ENCODE peak calls at places on chromosomes 1 and 21, in six cellular contexts. C is BE2C, E is astrocyte of the spinal cord, A is B cell, N is stomach, T is neural crest cell. Y is an unnamed sample.

GRCh38 chr1:103197266-103197665 is 88.9 kb upstream of the COL11A1 start:
- DNase-seq in E (peak; percentile 72), A (no peak), C (no peak), T (no peak), N (no peak), Y (no peak)

GRCh38 chr1:8922962-8923361 is 22.7 kb upstream of the CA6 start:
- DNase-seq in N (no peak), E (no peak), A (no peak), T (no peak), C (no peak), Y (peak; percentile 45)

GRCh38 chr1:83999316-83999819 is 436 bp upstream of the TTLL7 start:
- DNase-seq in C (peak; percentile 76), E (peak; percentile 85), N (peak; percentile 78), A (no peak), T (no peak), Y (peak; percentile 73)

GRCh38 chr1:66182551-66183178 is 351.3 kb upstream of the SGIP1 start:
- DNase-seq in A (no peak), N (no peak), C (peak; percentile 40), E (peak; percentile 76), T (no peak), Y (peak; percentile 70)

GRCh38 chr1:67766117-67766978 is 66.9 kb downstream of the GNG12 start:
- DNase-seq in N (peak; percentile 34), E (peak; percentile 88), C (peak; percentile 40), T (peak; percentile 69), A (peak; percentile 50), Y (peak; percentile 56)

GRCh38 chr1:150559627-150560010 is 10.4 kb downstream of the ADAMTSL4 start:
- DNase-seq in T (no peak), A (no peak), C (no peak), N (no peak), E (no peak), Y (no peak)

GRCh38 chr1:239717097-239718051 is 331.0 kb downstream of the CHRM3 start:
- DNase-seq in N (no peak), A (no peak), E (no peak), T (no peak), C (no peak), Y (no peak)

GRCh38 chr1:182642461-182642860 is 38.3 kb upstream of the RGS16 start:
- DNase-seq in T (no peak), N (no peak), C (no peak), A (no peak), E (no peak), Y (no peak)

GRCh38 chr1:113675299-113675698 is 84.0 kb downstream of the PHTF1 start:
- DNase-seq in N (no peak), T (no peak), E (no peak), C (no peak), A (no peak), Y (no peak)

GRCh38 chr1:154791292-154792278 is 78.5 kb downstream of the KCNN3 start:
- DNase-seq in N (peak; percentile 50), E (peak; percentile 12), C (no peak), A (no peak), T (no peak), Y (peak; percentile 95)

GRCh38 chr1:160328171-160328570 is 14.9 kb downstream of the COPA start:
- DNase-seq in T (no peak), N (no peak), C (no peak), A (no peak), E (no peak), Y (no peak)

GRCh38 chr1:219387211-219387610 is 213.5 kb downstream of the LYPLAL1 start:
- DNase-seq in T (no peak), C (no peak), A (no peak), E (no peak), N (no peak), Y (no peak)

GRCh38 chr1:243409284-243409683 is 153.4 kb downstream of the SDCCAG8 start:
- DNase-seq in C (no peak), E (no peak), N (no peak), T (no peak), A (no peak), Y (no peak)

GRCh38 chr1:76764638-76765572 is 102.4 kb upstream of the ST6GALNAC5 start:
- DNase-seq in E (no peak), C (peak; percentile 45), N (no peak), T (no peak), A (no peak), Y (no peak)

GRCh38 chr1:204455063-204455830 is 39.4 kb downstream of the PIK3C2B start:
- DNase-seq in C (no peak), E (no peak), N (no peak), A (no peak), T (peak; percentile 59), Y (no peak)

GRCh38 chr1:32533792-32534327 is 5.4 kb upstream of the ZBTB8A start:
- DNase-seq in T (no peak), E (no peak), C (no peak), N (no peak), A (no peak), Y (no peak)

GRCh38 chr1:213772711-213773110 is 215.1 kb upstream of the PROX1 start:
- DNase-seq in C (no peak), A (no peak), T (no peak), N (no peak), E (no peak), Y (no peak)

GRCh38 chr1:108199231-108199657 is 899 bp downstream of the SLC25A24 start:
- DNase-seq in T (no peak), A (no peak), N (no peak), E (peak; percentile 32), C (no peak), Y (peak; percentile 7)

GRCh38 chr21:24658016-24658415 is 949.3 kb downstream of the MRPL39 start:
- DNase-seq in E (peak; percentile 4), N (no peak), T (no peak), A (no peak), C (no peak), Y (no peak)

GRCh38 chr1:55054396-55054795 is 15.0 kb downstream of the PCSK9 start:
- DNase-seq in A (no peak), E (no peak), N (no peak), C (no peak), T (no peak), Y (no peak)

GRCh38 chr21:26489781-26490180 is 83.3 kb downstream of the CYYR1 start:
- DNase-seq in E (no peak), C (no peak), A (no peak), T (no peak), N (no peak), Y (no peak)
- TF ChIP-seq CTCF in E (no peak), C (peak; percentile 26), A (no peak), T (peak; percentile 16), N (no peak), Y (no peak)

GRCh38 chr1:3431266-3431665 is 23.2 kb upstream of the ARHGEF16 start:
- DNase-seq in A (no peak), N (no peak), T (no peak), E (no peak), C (peak; percentile 30), Y (no peak)
- TF ChIP-seq CTCF in A (peak; percentile 10), N (no peak), T (peak; percentile 61), E (peak; percentile 40), C (peak; percentile 43), Y (no peak)

GRCh38 chr21:41778974-41779600 is 12.2 kb upstream of the RIPK4 start:
- DNase-seq in T (no peak), A (no peak), N (peak; percentile 53), E (no peak), C (no peak), Y (no peak)
- TF ChIP-seq CTCF in T (no peak), A (no peak), N (no peak), E (no peak), C (no peak), Y (no peak)

GRCh38 chr1:1982379-1983232 is 21.0 kb downstream of the CFAP74 start:
- DNase-seq in E (no peak), A (no peak), T (no peak), C (no peak), N (no peak), Y (no peak)
- TF ChIP-seq CTCF in E (no peak), A (no peak), T (no peak), C (no peak), N (no peak), Y (no peak)

GRCh38 chr1:4172659-4173599 is 272.9 kb upstream of the C1orf174 start:
- DNase-seq in A (no peak), N (peak; percentile 25), E (no peak), C (no peak), T (peak; percentile 9), Y (peak; percentile 76)
- TF ChIP-seq CTCF in A (no peak), N (no peak), E (no peak), C (no peak), T (no peak), Y (peak; percentile 44)

DNA sequence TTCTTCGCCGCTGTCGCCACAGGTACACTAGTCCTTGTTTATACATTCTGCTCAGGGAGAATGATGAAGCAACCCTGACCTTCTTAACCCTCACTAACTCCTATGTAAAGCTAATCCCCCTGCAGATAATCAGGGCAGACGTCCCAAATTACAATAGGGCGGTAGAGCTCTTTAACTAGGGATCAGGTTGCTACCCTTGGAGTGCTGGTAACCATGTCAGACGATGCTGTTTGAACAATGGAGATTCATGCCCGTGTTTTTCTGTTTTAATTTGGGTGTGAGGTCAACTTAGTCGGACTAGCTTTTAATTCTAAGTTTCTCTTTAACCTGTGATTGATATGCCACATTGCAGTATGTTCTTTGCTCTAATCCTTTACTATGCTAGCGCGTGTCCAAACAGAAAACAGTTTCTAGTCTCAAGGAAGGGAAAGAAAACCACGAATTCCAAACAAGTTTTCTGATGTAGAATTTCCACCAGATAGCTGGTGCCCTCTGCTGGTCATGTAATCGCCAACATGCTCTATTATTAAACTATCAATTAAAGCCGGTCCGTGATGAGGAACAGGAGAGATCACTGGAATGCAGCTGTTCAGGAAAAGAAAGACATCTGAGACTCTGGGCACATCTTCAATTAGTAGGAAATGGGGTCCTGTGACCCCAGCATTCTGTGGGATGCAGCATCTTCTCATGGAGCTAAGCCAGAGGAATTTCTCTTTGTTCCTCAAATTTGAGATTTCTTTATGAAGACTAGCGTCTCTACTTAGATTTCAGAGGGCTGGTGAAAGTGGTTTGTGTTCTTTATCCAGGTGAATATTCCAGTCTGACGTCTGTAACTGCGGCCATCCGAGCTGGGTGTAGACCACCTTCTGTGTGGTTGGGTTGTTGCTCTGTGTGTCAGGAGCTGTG is 18.3 kb upstream of the VAMP3 start:
- DNase-seq in C (peak; percentile 55), E (peak; percentile 74), N (peak; percentile 75), A (peak; percentile 67), T (peak; percentile 69), Y (peak; percentile 70)
- TF ChIP-seq CTCF in C (peak; percentile 72), E (peak; percentile 76), N (peak; percentile 89), A (peak; percentile 90), T (peak; percentile 92), Y (peak; percentile 88)